ENCODE peak calls at places on chromosomes 13 and 19, in four cellular contexts. L, D, W and G are unnamed samples.

GRCh38 chr13:108269601-108270328 is at the start of gene TNFSF13B:
- DNase-seq in D (peak), L (peak), W (peak), G (peak)

GRCh38 chr19:3849092-3849491 is 19.7 kb downstream of the ZFR2 start:
- DNase-seq in W (no peak), L (no peak), D (no peak), G (peak)

GRCh38 chr19:8259922-8260247 is 48.3 kb downstream of the CD320 start:
- DNase-seq in L (no peak), D (no peak), W (no peak), G (no peak)

GRCh38 chr13:30039506-30039905 is 189.1 kb upstream of the UBL3 start:
- DNase-seq in W (no peak), D (no peak), L (no peak), G (no peak)

GRCh38 chr13:40969169-40969901 is 49.8 kb downstream of the ELF1 start:
- DNase-seq in W (no peak), L (no peak), D (no peak), G (no peak)

GRCh38 chr19:6663236-6664187 is 6.4 kb downstream of the TNFSF14 start:
- DNase-seq in W (no peak), D (no peak), L (no peak), G (no peak)

GRCh38 chr19:16266586-16266942 is 58.1 kb upstream of the KLF2 start:
- DNase-seq in W (no peak), D (no peak), L (peak), G (no peak)

GRCh38 chr13:46679369-46680180 is 117.4 kb downstream of the ESD start:
- DNase-seq in L (no peak), D (peak), W (no peak), G (no peak)

GRCh38 chr19:55486971-55487883 is 1.0 kb upstream of the SSC5D start:
- DNase-seq in L (peak), D (peak), W (no peak), G (peak)

GRCh38 chr19:55641376-55642152 is 762 bp downstream of the ZNF580 start:
- DNase-seq in L (no peak), D (peak), W (no peak), G (no peak)

GRCh38 chr19:2266183-2266993 is 10.2 kb upstream of the JSRP1 start:
- DNase-seq in D (peak), W (peak), L (peak), G (peak)

GRCh38 chr13:101309014-101309619 is 107.2 kb downstream of the NALCN start:
- DNase-seq in L (no peak), D (peak), W (no peak), G (no peak)

GRCh38 chr19:48445256-48445605 is 552 bp upstream of the GRWD1 start:
- DNase-seq in W (no peak), D (peak), L (peak), G (peak)

GRCh38 chr13:111610077-111610476 is 289.6 kb downstream of the TEX29 start:
- DNase-seq in W (no peak), D (no peak), L (no peak), G (no peak)

GRCh38 chr13:112067121-112067741 is at the start of gene SOX1:
- DNase-seq in W (no peak), D (no peak), L (no peak), G (no peak)

GRCh38 chr13:51620165-51620983 is 36.1 kb downstream of the WDFY2 start:
- DNase-seq in W (no peak), D (no peak), L (no peak), G (no peak)

GRCh38 chr13:112443191-112444000 is 67.2 kb downstream of the SPACA7 start:
- DNase-seq in D (no peak), L (no peak), W (no peak), G (no peak)

GRCh38 chr19:6402834-6403608 is 10.1 kb upstream of the GTF2F1 start:
- DNase-seq in L (no peak), W (no peak), D (peak), G (peak)

GRCh38 chr13:82571653-82572052 is 1310.6 kb downstream of the SLITRK1 start:
- DNase-seq in L (peak), W (no peak), D (no peak), G (no peak)

GRCh38 chr13:90750021-90750420 is 597.5 kb upstream of the MIR17HG start:
- DNase-seq in L (no peak), D (no peak), W (no peak), G (no peak)

GRCh38 chr19:57302020-57302465 is 18.2 kb upstream of the ZNF543 start:
- DNase-seq in W (no peak), D (peak), L (peak), G (peak)

GRCh38 chr13:92158335-92158734 is 759.9 kb downstream of the GPC5 start:
- DNase-seq in L (no peak), W (no peak), D (peak), G (no peak)

GRCh38 chr19:1766800-1767352 is 13.6 kb downstream of the ONECUT3 start:
- DNase-seq in W (no peak), L (no peak), D (no peak), G (no peak)

GRCh38 chr19:55368701-55369563 is 1.3 kb downstream of the IL11 start:
- DNase-seq in W (no peak), D (peak), L (no peak), G (no peak)

GRCh38 chr13:112968380-112968909 is 569 bp upstream of the MCF2L start:
- DNase-seq in L (no peak), W (peak), D (no peak), G (peak)

GRCh38 chr19:46426035-46426505 is 2.7 kb downstream of the PNMA8C start:
- DNase-seq in L (no peak), D (no peak), W (no peak), G (peak)

GRCh38 chr19:9538183-9539058 is at the start of gene ZNF426:
- DNase-seq in L (peak), D (peak), W (peak), G (peak)

GRCh38 chr19:30085394-30085793 is 143.4 kb downstream of the URI1 start:
- DNase-seq in D (no peak), W (no peak), L (no peak), G (peak)

GRCh38 chr19:53892981-53893325 is 11.0 kb downstream of the PRKCG start:
- DNase-seq in D (no peak), L (no peak), W (no peak), G (no peak)

GRCh38 chr13:102091231-102091630 is 310.6 kb downstream of the FGF14 start:
- DNase-seq in D (no peak), L (peak), W (no peak), G (no peak)

GRCh38 chr19:28706693-28707092 is 506.3 kb downstream of the UQCRFS1 start:
- DNase-seq in W (no peak), L (no peak), D (no peak), G (no peak)

GRCh38 chr13:88648598-88649373 is 977.6 kb downstream of the SLITRK5 start:
- DNase-seq in L (no peak), D (no peak), W (no peak), G (no peak)

GRCh38 chr19:52665529-52665928 is 27.4 kb upstream of the ZNF83 start:
- DNase-seq in L (no peak), W (no peak), D (peak), G (no peak)

GRCh38 chr13:84445776-84446175 is 563.5 kb upstream of the SLITRK1 start:
- DNase-seq in L (no peak), W (no peak), D (peak), G (no peak)

GRCh38 chr19:56294557-56294956 is 20.1 kb downstream of the ZSCAN5A start:
- DNase-seq in L (no peak), W (no peak), D (peak), G (no peak)

GRCh38 chr13:45167611-45168554 is 33.0 kb downstream of the KCTD4 start:
- DNase-seq in D (no peak), L (peak), W (peak), G (peak)

GRCh38 chr13:106052200-106052767 is 483.2 kb downstream of the EFNB2 start:
- DNase-seq in W (no peak), D (peak), L (no peak), G (no peak)

GRCh38 chr13:45851171-45851889 is at the start of gene SIAH3:
- DNase-seq in D (no peak), W (no peak), L (peak), G (no peak)

GRCh38 chr13:44972956-44973581 is 16.2 kb downstream of the NUFIP1 start:
- DNase-seq in L (peak), D (peak), W (no peak), G (no peak)

GRCh38 chr13:111344471-111345191 is 24.2 kb downstream of the TEX29 start:
- DNase-seq in D (peak), W (no peak), L (no peak), G (peak)

GRCh38 chr13:24506698-24507335 is 5.8 kb downstream of the PARP4 start:
- DNase-seq in W (no peak), D (no peak), L (no peak), G (no peak)

GRCh38 chr13:24512208-24513068 is at the start of gene PARP4:
- DNase-seq in L (peak), W (peak), D (peak), G (peak)

GRCh38 chr13:24516919-24517318 is 4.3 kb upstream of the PARP4 start:
- DNase-seq in W (no peak), D (no peak), L (no peak), G (no peak)

GRCh38 chr13:24511019-24511823 is 1.4 kb downstream of the PARP4 start:
- DNase-seq in W (no peak), L (peak), D (peak), G (peak)

GRCh38 chr13:24511824-24512207 is 762 bp downstream of the PARP4 start:
- DNase-seq in L (no peak), D (no peak), W (no peak), G (no peak)
- TF ChIP-seq POLR2A in L (no peak), D (no peak), W (no peak), G (no peak)

GRCh38 chr13:21227917-21228316 is 51.5 kb downstream of the MRPL57 start:
- DNase-seq in L (no peak), D (no peak), W (no peak), G (no peak)
- TF ChIP-seq POLR2A in L (no peak), D (no peak), W (no peak), G (no peak)

GRCh38 chr19:41861846-41862245 is 1.8 kb downstream of the RPS19 start:
- DNase-seq in D (no peak), L (no peak), W (no peak), G (no peak)

GRCh38 chr19:41863209-41863931 is 3.3 kb downstream of the RPS19 start:
- DNase-seq in D (no peak), W (no peak), L (no peak), G (no peak)

GRCh38 chr19:41861098-41861768 is 1.2 kb downstream of the RPS19 start:
- DNase-seq in L (peak), W (no peak), D (no peak), G (no peak)

GRCh38 chr19:41864374-41864773 is 4.3 kb downstream of the RPS19 start:
- DNase-seq in D (no peak), L (no peak), W (no peak), G (no peak)

GRCh38 chr19:41862445-41862986 is 2.5 kb downstream of the RPS19 start:
- DNase-seq in D (no peak), W (no peak), L (no peak), G (no peak)
- TF ChIP-seq POLR2A in D (no peak), W (no peak), L (no peak), G (no peak)

DNA sequence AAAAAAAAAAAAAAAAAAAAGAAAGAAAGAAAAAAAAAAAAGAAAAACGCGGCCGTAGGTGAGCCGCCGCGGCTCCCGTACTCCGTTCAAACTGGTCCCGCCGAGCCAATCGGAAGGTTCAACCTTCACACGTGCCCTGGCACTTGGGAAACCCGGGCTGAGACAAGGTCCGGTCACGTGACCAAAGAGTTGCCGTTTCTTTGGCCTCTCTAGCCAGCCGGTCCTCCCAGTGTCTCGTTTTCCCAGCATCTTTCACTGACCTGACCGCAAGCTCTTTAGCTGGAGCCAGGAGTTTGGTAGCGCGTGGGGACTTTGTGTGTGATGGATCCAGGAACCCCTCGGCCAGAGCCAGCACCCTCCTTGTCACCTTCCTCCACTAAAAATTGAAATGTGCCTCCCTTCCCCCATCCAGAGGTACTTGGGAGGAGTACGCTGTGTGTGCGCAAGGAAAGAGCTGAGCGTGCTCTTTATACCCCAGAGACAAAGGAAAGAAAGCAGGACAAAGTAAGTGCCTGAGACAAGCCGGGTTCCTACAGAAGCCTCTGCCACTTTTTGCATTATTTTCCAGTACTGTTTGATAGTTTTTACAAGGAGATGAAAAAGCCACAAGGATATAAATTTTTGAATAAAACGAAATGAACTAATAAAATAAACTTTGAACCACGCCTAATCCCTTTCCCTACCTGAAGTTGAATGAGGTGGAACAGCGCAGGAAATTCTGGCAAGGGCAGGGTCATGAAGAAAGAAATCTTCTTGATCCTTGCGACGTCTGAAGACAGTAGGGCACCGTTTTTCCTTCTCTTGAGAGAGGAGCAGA is 958 bp downstream of the TNPO2 start:
- DNase-seq in W (peak), L (peak), D (peak), G (peak)
- TF ChIP-seq POLR2A in W (no peak), L (peak), D (peak), G (no peak)

GRCh38 chr19:18905520-18906236 is 9.7 kb upstream of the CERS1 start:
- DNase-seq in W (no peak), L (no peak), D (no peak), G (no peak)
- TF ChIP-seq POLR2A in W (no peak), L (no peak), D (no peak), G (no peak)

GRCh38 chr19:43668406-43669158 is 1.4 kb downstream of the PLAUR start:
- DNase-seq in L (peak), W (peak), D (peak), G (peak)
- TF ChIP-seq POLR2A in L (no peak), W (peak), D (no peak), G (peak)

DNA sequence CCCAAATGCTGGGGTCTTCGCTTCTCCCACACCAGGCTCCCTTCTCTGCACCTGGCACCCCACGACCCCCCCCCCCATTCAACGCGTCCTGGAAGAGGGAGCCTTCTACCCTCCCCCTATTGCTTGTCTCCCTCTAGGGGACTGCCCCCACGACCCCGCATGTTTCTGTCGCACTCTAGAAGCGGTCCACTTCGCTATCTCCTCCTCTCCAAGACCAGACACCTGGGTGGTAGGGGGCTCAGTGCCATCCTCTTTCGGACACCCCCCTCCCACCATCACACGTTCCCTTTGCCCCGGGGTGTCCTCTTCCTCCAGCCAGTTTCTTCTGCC is 1.5 kb downstream of the TGFB1 start:
- DNase-seq in L (no peak), D (no peak), W (no peak), G (no peak)
- TF ChIP-seq POLR2A in L (no peak), D (no peak), W (no peak), G (no peak)

DNA sequence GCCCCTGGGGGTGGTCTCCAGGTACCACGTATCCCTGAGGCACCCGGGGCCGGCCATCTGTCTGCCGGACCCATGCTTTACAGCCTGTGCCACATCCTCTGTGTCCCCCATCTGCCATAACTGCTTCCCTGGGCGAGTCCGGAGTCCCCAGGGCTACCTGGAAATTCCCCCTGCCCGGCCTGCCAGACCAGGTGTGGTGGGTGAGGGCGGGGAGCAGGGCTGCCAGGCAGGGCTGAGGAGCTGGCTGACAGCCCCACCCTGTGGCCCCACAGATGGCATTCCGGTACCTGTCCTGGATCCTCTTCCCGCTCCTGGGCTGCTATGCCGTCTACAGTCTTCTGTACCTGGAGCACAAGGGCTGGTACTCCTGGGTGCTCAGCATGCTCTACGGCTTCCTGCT is 10.3 kb upstream of the RELB start:
- DNase-seq in W (no peak), L (no peak), D (no peak), G (no peak)
- TF ChIP-seq POLR2A in W (no peak), L (no peak), D (no peak), G (no peak)

DNA sequence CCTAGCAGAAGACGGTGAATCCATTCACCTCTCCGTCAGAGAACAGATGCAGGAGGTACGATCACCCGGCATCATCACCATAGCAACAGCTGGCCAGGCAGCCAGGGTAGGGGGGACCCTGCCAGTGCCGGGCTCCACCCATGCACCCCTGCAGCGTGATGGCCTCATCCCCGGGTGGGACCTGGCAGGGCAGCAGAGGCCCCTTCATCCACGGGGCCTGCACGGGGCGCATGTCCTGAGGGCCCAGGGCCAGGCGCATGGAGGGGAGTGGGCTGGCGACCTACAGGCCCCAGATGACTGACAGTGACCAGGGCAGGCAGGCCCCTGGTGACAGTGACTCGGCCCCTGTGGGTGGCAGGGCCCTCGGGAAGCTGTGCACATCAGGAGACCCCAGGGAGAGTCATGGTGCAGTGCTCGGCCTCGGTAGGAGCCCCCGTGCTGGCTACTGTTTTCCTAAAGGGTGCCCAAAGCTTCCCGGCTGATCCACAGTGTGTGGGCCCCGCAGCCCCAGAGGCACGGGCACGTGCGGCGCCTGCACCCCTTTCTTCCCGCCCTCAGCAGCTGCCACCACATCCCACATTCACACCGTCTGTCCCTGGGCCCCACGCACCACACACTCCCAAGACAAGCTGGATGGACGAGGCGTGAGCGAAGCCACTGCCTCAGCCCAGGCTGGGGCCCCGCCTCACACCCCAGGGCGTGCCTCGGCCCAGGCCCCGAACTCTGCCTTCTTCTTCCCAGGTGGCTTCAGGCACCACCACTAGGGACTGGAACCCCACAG is 4.8 kb downstream of the RNF126 start:
- DNase-seq in W (peak), D (no peak), L (no peak), G (no peak)
- TF ChIP-seq POLR2A in W (no peak), D (no peak), L (no peak), G (no peak)

DNA sequence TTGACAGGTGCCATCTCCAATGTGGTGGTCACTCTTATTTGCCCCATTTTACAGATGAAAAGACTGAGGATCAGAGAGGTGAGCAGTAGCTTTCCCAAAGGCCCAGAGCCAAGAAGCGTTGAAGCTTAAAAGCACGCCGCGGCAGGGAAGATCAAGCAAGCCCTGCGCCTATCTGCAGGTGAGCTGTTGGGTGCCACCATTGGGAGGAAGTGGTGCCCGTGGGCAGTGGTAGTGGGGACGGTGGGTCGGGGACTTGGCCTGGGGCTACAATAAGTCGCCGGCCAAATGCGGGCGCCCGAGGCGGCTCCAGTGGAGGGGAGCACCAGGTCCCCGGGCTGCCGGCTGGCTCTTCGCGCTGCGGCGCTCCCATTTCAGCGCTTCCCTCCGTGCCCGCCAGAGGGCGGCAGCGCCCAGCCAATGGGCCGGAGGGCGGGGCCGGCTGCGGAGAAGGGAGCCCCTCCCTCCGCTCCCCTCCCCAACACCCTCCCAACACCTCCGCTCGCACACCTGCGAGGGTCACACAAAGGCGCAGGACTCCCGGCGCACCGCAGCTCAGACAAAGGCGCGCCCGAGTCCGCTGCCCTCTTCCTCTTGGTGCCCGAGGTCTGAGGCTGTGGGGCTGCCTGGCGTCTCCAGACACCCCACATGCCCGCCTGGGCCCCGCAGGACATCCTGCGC is 744 bp upstream of the POU2F2 start:
- DNase-seq in L (peak), D (no peak), W (peak), G (peak)
- TF ChIP-seq POLR2A in L (no peak), D (peak), W (no peak), G (no peak)